ENCODE peak calls at places on chromosome 3, in four cellular contexts. One of them, this sample, is unnamed.

GRCh38 chr3:9809239-9809614 is 835 bp upstream of the TTLL3 start:
- DNase-seq in GM12892: no peak
- DNase-seq in IMR-90: no peak
- DNase-seq in suprapubic skin: no peak
- DNase-seq in this sample: no peak

GRCh38 chr3:115862824-115863223 is 239.5 kb downstream of the GAP43 start:
- DNase-seq in GM12892: no peak
- DNase-seq in suprapubic skin: no peak
- DNase-seq in IMR-90: no peak
- DNase-seq in this sample: no peak

GRCh38 chr3:122857019-122857418 is 62.1 kb downstream of the SLC49A4 start:
- DNase-seq in IMR-90: peak
- DNase-seq in suprapubic skin: no peak
- DNase-seq in GM12892: no peak
- DNase-seq in this sample: no peak

GRCh38 chr3:60294181-60294580 is 957.1 kb downstream of the FHIT start:
- DNase-seq in IMR-90: peak
- DNase-seq in suprapubic skin: no peak
- DNase-seq in GM12892: no peak
- DNase-seq in this sample: no peak

GRCh38 chr3:87135412-87135811 is 91.7 kb upstream of the CHMP2B start:
- DNase-seq in GM12892: no peak
- DNase-seq in suprapubic skin: no peak
- DNase-seq in IMR-90: no peak
- DNase-seq in this sample: no peak

GRCh38 chr3:195271859-195272243 is 892 bp upstream of the XXYLT1 start:
- DNase-seq in suprapubic skin: no peak
- DNase-seq in GM12892: no peak
- DNase-seq in IMR-90: no peak
- DNase-seq in this sample: no peak

GRCh38 chr3:139353920-139354556 is 10.2 kb downstream of the MRPS22 start:
- DNase-seq in suprapubic skin: no peak
- DNase-seq in GM12892: no peak
- DNase-seq in IMR-90: peak
- DNase-seq in this sample: no peak

GRCh38 chr3:32472716-32473115 is 29.9 kb downstream of the CMTM6 start:
- DNase-seq in GM12892: no peak
- DNase-seq in suprapubic skin: no peak
- DNase-seq in IMR-90: no peak
- DNase-seq in this sample: no peak

GRCh38 chr3:189490749-189491148 is 140.4 kb upstream of the TP63 start:
- DNase-seq in GM12892: no peak
- DNase-seq in IMR-90: no peak
- DNase-seq in suprapubic skin: no peak
- DNase-seq in this sample: no peak

GRCh38 chr3:127013196-127013595 is 30.3 kb downstream of the PLXNA1 start:
- DNase-seq in GM12892: no peak
- DNase-seq in suprapubic skin: no peak
- DNase-seq in IMR-90: no peak
- DNase-seq in this sample: no peak

GRCh38 chr3:138267083-138267482 is 62.6 kb downstream of the NME9 start:
- DNase-seq in GM12892: no peak
- DNase-seq in suprapubic skin: no peak
- DNase-seq in IMR-90: no peak
- DNase-seq in this sample: no peak

GRCh38 chr3:58899159-58899952 is 150.5 kb downstream of the CFAP20DC start:
- DNase-seq in GM12892: no peak
- DNase-seq in suprapubic skin: no peak
- DNase-seq in IMR-90: no peak
- DNase-seq in this sample: no peak

GRCh38 chr3:57755368-57756021 is 614 bp upstream of the SLMAP start:
- DNase-seq in GM12892: peak
- DNase-seq in IMR-90: peak
- DNase-seq in suprapubic skin: no peak
- DNase-seq in this sample: peak

GRCh38 chr3:188223936-188224335 is 70.0 kb downstream of the LPP start:
- DNase-seq in GM12892: no peak
- DNase-seq in suprapubic skin: no peak
- DNase-seq in IMR-90: no peak
- DNase-seq in this sample: no peak

GRCh38 chr3:188220097-188220788 is 66.3 kb downstream of the LPP start:
- DNase-seq in GM12892: no peak
- DNase-seq in IMR-90: peak
- DNase-seq in suprapubic skin: no peak
- DNase-seq in this sample: no peak

GRCh38 chr3:188218571-188218970 is 64.6 kb downstream of the LPP start:
- DNase-seq in GM12892: no peak
- DNase-seq in suprapubic skin: no peak
- DNase-seq in IMR-90: no peak
- DNase-seq in this sample: no peak

GRCh38 chr3:188219147-188219546 is 65.2 kb downstream of the LPP start:
- DNase-seq in GM12892: no peak
- DNase-seq in suprapubic skin: no peak
- DNase-seq in IMR-90: no peak
- DNase-seq in this sample: no peak

DNA sequence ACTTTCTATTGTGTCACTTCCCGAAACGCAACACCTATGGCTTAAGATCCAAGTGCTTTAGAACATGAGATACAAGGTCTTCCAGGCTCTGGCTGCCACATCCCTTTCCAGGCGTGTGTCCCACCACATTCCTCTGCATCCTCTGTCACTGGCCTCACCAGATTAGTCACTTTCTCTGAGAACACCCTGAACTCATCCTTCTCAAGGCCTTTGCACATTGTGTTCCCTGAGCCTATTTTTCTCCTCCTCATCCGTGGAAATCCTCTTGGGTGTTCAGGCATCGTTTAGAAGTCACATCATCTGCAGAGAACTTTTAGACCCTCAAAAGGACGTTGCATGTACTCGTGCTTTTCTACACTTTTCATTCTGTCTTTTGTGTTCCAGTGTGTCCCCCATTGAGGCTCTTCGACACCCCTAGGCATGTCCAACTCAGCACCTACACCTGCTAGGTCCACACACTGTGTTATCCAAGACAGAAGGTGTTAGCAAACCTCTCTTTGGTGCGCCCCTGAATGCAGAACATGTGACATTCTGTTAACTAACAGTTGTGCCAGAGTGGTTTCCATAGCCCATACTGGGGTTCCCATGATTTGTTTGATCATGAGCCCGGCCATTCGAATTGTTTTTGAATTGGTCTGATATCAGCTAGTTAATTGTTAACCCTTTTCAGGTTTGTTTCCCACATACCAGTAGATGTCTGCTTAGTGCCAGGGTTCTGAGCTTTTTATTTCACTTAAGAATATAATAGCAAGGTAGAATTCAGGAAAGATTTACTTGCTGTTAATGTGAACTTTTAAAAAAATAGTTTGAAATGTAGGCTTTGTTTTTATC is 67.2 kb downstream of the LPP start:
- DNase-seq in IMR-90: peak
- DNase-seq in suprapubic skin: no peak
- DNase-seq in GM12892: no peak
- DNase-seq in this sample: no peak
- TF ChIP-seq POLR2A in IMR-90: no peak
- TF ChIP-seq POLR2A in suprapubic skin: no peak
- TF ChIP-seq POLR2A in GM12892: no peak
- TF ChIP-seq POLR2A in this sample: no peak

GRCh38 chr3:152270145-152270870 is 1.6 kb downstream of the MBNL1 start:
- DNase-seq in IMR-90: no peak
- DNase-seq in GM12892: no peak
- DNase-seq in suprapubic skin: no peak
- DNase-seq in this sample: no peak
- TF ChIP-seq POLR2A in IMR-90: no peak
- TF ChIP-seq POLR2A in GM12892: no peak
- TF ChIP-seq POLR2A in suprapubic skin: no peak
- TF ChIP-seq POLR2A in this sample: no peak

GRCh38 chr3:187735837-187736236 is 9.4 kb downstream of the BCL6 start:
- DNase-seq in suprapubic skin: no peak
- DNase-seq in IMR-90: no peak
- DNase-seq in GM12892: no peak
- DNase-seq in this sample: no peak

GRCh38 chr3:187735383-187735782 is 9.9 kb downstream of the BCL6 start:
- DNase-seq in suprapubic skin: no peak
- DNase-seq in GM12892: no peak
- DNase-seq in IMR-90: no peak
- DNase-seq in this sample: no peak

GRCh38 chr3:187738089-187738399 is 7.2 kb downstream of the BCL6 start:
- DNase-seq in suprapubic skin: no peak
- DNase-seq in IMR-90: no peak
- DNase-seq in GM12892: no peak
- DNase-seq in this sample: no peak

GRCh38 chr3:187737401-187738088 is 7.7 kb downstream of the BCL6 start:
- DNase-seq in suprapubic skin: peak
- DNase-seq in IMR-90: peak
- DNase-seq in GM12892: no peak
- DNase-seq in this sample: no peak

DNA sequence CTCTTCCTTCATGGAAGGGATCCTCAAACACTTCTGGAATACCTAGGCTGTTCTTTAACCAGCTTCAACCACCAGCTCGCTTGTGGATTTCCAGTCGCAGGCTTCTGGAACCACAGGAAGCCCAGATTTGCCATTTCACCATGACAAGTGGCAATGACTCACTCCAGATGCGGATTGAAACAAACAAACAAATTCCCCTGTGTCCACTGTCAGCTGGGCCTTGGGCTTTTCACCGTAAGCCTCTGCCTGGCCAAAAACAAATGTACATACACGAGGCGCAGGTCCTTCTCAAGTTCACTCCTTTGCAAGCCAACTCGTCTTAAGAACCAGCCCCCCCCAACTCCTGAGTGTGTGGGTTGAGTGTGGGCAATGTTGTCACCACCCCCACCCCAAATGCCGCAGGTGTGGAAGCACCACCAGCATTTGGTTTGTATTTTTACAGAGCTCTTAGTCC is 8.8 kb downstream of the BCL6 start:
- DNase-seq in GM12892: no peak
- DNase-seq in suprapubic skin: no peak
- DNase-seq in IMR-90: peak
- DNase-seq in this sample: no peak
- TF ChIP-seq POLR2A in GM12892: no peak
- TF ChIP-seq POLR2A in suprapubic skin: peak
- TF ChIP-seq POLR2A in IMR-90: no peak
- TF ChIP-seq POLR2A in this sample: no peak

DNA sequence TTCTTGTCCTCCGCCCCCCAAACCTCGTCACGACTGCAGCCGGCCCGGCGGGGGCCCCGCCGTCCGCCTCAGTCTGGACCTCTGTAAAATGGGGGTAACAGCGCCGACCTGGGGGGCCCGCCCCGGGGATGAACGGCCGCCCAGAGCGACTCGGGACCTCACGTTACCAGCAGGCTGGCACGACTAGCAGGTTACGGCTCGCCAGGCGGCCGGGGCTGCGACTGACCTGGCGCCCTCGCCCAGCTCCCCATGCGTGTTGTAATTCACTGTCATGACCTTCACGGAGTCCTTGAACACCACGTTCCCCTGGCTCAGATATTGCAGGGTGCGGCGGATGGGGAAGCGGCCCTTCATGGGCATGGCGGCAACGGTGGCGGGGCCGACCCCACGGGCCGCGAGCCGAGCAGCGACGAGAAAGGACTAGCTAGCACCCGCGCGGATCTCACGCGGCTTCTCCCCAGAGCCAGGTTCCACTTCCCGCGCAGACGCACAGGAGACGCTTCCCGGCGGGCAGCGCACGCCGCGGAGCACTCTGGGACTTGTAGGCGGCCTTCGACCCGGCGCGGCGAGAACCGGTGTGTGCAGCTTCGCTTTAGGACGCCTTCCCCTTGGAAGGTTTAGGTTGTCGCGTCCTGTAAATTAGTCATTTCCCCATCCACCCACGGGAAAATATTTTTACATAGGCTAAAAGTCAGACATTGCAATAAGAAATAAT is at the start of gene MRPS25:
- DNase-seq in IMR-90: peak
- DNase-seq in suprapubic skin: peak
- DNase-seq in GM12892: peak
- DNase-seq in this sample: peak
- TF ChIP-seq POLR2A in IMR-90: peak
- TF ChIP-seq POLR2A in suprapubic skin: peak
- TF ChIP-seq POLR2A in GM12892: peak
- TF ChIP-seq POLR2A in this sample: peak

DNA sequence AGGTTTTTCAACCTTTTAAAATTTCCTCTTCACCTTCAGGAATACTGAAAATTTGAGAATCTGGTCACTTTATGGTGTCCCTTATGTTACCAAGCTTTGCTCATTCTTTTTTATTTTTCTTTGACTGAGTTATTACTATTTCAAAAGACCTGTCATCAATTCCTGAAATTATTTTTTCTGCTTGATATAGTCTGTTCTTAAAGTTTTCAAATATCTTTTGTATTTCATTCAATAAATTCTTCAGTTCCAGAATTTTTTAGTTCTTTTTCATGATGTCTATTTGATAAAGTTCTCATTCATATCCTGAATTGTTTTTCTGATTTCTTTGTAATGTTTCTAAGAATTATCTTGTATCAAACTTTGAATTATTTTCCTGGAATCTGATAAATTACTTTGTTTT is 63.9 kb downstream of the UQCC5 start:
- DNase-seq in IMR-90: no peak
- DNase-seq in GM12892: no peak
- DNase-seq in suprapubic skin: no peak
- DNase-seq in this sample: no peak
- TF ChIP-seq POLR2A in IMR-90: no peak
- TF ChIP-seq POLR2A in GM12892: no peak
- TF ChIP-seq POLR2A in suprapubic skin: no peak
- TF ChIP-seq POLR2A in this sample: no peak

GRCh38 chr3:14133188-14133800 is 8.4 kb downstream of the TMEM43 start:
- DNase-seq in IMR-90: no peak
- DNase-seq in GM12892: no peak
- DNase-seq in suprapubic skin: no peak
- DNase-seq in this sample: no peak
- TF ChIP-seq POLR2A in IMR-90: no peak
- TF ChIP-seq POLR2A in GM12892: no peak
- TF ChIP-seq POLR2A in suprapubic skin: no peak
- TF ChIP-seq POLR2A in this sample: no peak

DNA sequence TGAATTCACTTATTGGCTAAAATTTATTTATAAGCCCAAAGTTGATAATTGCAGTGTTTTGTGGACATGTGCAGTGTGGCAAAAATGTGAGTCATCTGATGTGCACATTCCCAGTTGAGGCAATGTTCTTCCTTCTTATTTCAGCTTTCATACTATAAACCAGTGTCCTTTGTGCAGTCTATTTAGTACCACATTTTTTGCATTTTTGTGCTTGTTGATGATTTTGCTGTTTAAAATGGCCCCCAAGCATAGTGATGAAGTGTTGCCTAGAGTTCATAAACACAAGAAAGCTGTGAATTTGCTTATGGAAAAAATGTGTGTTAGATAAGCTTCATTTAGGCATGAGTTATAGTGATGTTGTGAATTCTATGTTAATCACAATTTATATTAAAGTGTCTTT is 19.4 kb upstream of the IL20RB start:
- DNase-seq in suprapubic skin: no peak
- DNase-seq in IMR-90: peak
- DNase-seq in GM12892: no peak
- DNase-seq in this sample: no peak
- TF ChIP-seq POLR2A in suprapubic skin: no peak
- TF ChIP-seq POLR2A in IMR-90: no peak
- TF ChIP-seq POLR2A in GM12892: no peak
- TF ChIP-seq POLR2A in this sample: no peak

This sample was measured in GM12891.